ENCODE peak calls at places on chromosome 4, in eight cellular contexts. T is suprapubic skin, M is right lobe of liver, C is GM23338, V is PC-3, B is RWPE2, R is right atrium auricular region, X is body of pancreas. A is an unnamed sample.

GRCh38 chr4:89835413-89835812 is 1.5 kb downstream of the SNCA start:
- DNase-seq in T (no peak), M (no peak), C (no peak), V (no peak), B (no peak), R (no peak), X (no peak), A (no peak)

GRCh38 chr4:42995343-42995944 is 102.9 kb downstream of the GRXCR1 start:
- DNase-seq in T (no peak), M (no peak), C (peak; percentile 70), V (peak; percentile 49), B (no peak), R (no peak), X (no peak), A (no peak)

GRCh38 chr4:87419578-87420249 is 2.7 kb upstream of the NUDT9 start:
- DNase-seq in T (no peak), M (no peak), C (no peak), V (peak; percentile 73), B (no peak), R (no peak), X (no peak), A (no peak)

GRCh38 chr4:22942920-22943559 is 250.3 kb downstream of the GBA3 start:
- DNase-seq in T (no peak), M (no peak), C (peak; percentile 44), V (peak; percentile 22), B (no peak), R (no peak), X (no peak), A (no peak)

GRCh38 chr4:101793397-101793796 is 2.9 kb downstream of the BANK1 start:
- DNase-seq in T (no peak), M (no peak), C (no peak), V (no peak), B (no peak), R (no peak), X (no peak), A (no peak)

GRCh38 chr4:14928035-14928434 is 74.2 kb upstream of the CPEB2 start:
- DNase-seq in T (no peak), M (no peak), C (no peak), V (no peak), B (no peak), R (no peak), X (no peak), A (no peak)

GRCh38 chr4:111689214-111689613 is 456.0 kb upstream of the FAM241A start:
- DNase-seq in T (no peak), M (no peak), C (no peak), V (no peak), B (no peak), R (no peak), X (peak; percentile 26), A (no peak)

GRCh38 chr4:24473309-24473721 is 111.0 kb downstream of the DHX15 start:
- DNase-seq in T (no peak), M (no peak), C (peak; percentile 58), V (peak; percentile 38), B (no peak), R (no peak), X (peak; percentile 29), A (no peak)

GRCh38 chr4:81651500-81651899 is 179.8 kb upstream of the RASGEF1B start:
- DNase-seq in T (no peak), M (no peak), C (no peak), V (no peak), B (no peak), R (no peak), X (no peak), A (no peak)

GRCh38 chr4:26557164-26557563 is 26.7 kb upstream of the TBC1D19 start:
- DNase-seq in T (no peak), M (no peak), C (no peak), V (peak; percentile 20), B (no peak), R (no peak), X (no peak), A (no peak)

GRCh38 chr4:73707269-73707875 is 33.0 kb upstream of the CXCL8 start:
- DNase-seq in T (no peak), M (no peak), C (no peak), V (no peak), B (no peak), R (no peak), X (no peak), A (peak; percentile 35)

GRCh38 chr4:182141046-182141445 is 102.2 kb upstream of the TENM3 start:
- DNase-seq in T (no peak), M (no peak), C (peak; percentile 64), V (no peak), B (no peak), R (no peak), X (no peak), A (no peak)

GRCh38 chr4:24642941-24643628 is 58.7 kb upstream of the DHX15 start:
- DNase-seq in T (no peak), M (no peak), C (no peak), V (peak; percentile 5), B (no peak), R (no peak), X (no peak), A (no peak)

GRCh38 chr4:7781361-7781760 is 158.3 kb downstream of the AFAP1 start:
- DNase-seq in T (no peak), M (peak; percentile 46), C (no peak), V (no peak), B (peak; percentile 20), R (no peak), X (no peak), A (peak; percentile 43)

GRCh38 chr4:154854362-154854761 is 73.3 kb downstream of the RBM46 start:
- DNase-seq in T (no peak), M (no peak), C (peak; percentile 74), V (peak; percentile 55), B (no peak), R (no peak), X (no peak), A (no peak)

GRCh38 chr4:168884251-168885124 is 125.6 kb downstream of the CBR4 start:
- DNase-seq in T (no peak), M (no peak), C (no peak), V (no peak), B (no peak), R (no peak), X (no peak), A (no peak)
- H3K4me1 ChIP-seq in T (peaks cover 46% of the 10 kb centered on the region), M (no peaks in the 10 kb centered on the region), C (no peaks in the 10 kb centered on the region), V (peaks cover 4% of the 10 kb centered on the region), B (peaks cover 17% of the 10 kb centered on the region), R (no peaks in the 10 kb centered on the region), X (no peaks in the 10 kb centered on the region), A (peaks cover 42% of the 10 kb centered on the region)

DNA sequence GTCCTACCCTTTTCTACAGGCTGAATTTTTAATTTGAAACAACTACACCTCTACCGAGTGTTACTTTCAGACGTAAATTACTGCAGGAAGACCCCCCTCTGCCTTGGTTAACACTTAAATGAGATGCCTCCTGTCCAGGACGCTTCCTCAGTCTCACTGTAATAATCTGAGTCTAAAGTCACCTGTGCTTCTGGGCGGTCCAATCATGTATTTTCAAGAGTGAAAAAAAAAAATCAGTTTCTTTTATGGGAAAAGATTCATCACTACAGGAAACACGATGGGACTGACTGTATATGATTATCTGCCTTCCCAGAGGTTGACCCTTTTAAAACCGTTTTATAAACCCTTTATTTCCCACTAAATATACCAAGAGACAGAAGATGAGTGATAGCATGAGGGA is 776 bp downstream of the RBM47 start:
- DNase-seq in T (no peak), M (no peak), C (peak; percentile 44), V (peak; percentile 30), B (no peak), R (no peak), X (no peak), A (no peak)
- H3K4me3 ChIP-seq in T (peak overlapping the region; percentile 73), M (peak overlapping the region; percentile 79), C (peak overlapping the region; percentile 60), V (peak overlapping the region; percentile 87), B (peak overlapping the region; percentile 53), R (peak overlapping the region; percentile 55), X (peak overlapping the region; percentile 35), A (peak overlapping the region; percentile 69)

GRCh38 chr4:186037692-186038658 is 31.0 kb upstream of the TLR3 start:
- DNase-seq in T (no peak), M (no peak), C (peak; percentile 83), V (peak; percentile 80), B (no peak), R (no peak), X (peak; percentile 67), A (no peak)
- TF ChIP-seq CTCF in T (peak; percentile 65), M (peak; percentile 81), C (peak; percentile 92), V (peak; percentile 78), B (peak; percentile 81), R (peak; percentile 79), X (peak; percentile 93), A (peak; percentile 83)

GRCh38 chr4:10096201-10096975 is 20.2 kb downstream of the WDR1 start:
- DNase-seq in T (no peak), M (peak; percentile 73), C (no peak), V (peak; percentile 89), B (peak; percentile 92), R (peak; percentile 80), X (no peak), A (peak; percentile 70)
- H3K4me1 ChIP-seq in T (peaks cover 89% of the 10 kb centered on the region), M (no peaks in the 10 kb centered on the region), C (peaks cover 5% of the 10 kb centered on the region), V (peaks cover 45% of the 10 kb centered on the region), B (peaks cover 39% of the 10 kb centered on the region), R (no peaks in the 10 kb centered on the region), X (peaks cover 7% of the 10 kb centered on the region), A (peaks cover 70% of the 10 kb centered on the region)

GRCh38 chr4:104966349-104967033 is 180.2 kb upstream of the TET2 start:
- DNase-seq in T (no peak), M (no peak), C (peak; percentile 7), V (peak; percentile 37), B (no peak), R (no peak), X (no peak), A (no peak)

GRCh38 chr4:104969394-104970066 is 177.1 kb upstream of the TET2 start:
- DNase-seq in T (no peak), M (no peak), C (no peak), V (no peak), B (no peak), R (no peak), X (no peak), A (no peak)

GRCh38 chr4:104971458-104971857 is 175.2 kb upstream of the TET2 start:
- DNase-seq in T (no peak), M (no peak), C (no peak), V (peak; percentile 90), B (no peak), R (no peak), X (no peak), A (no peak)

GRCh38 chr4:104964387-104965175 is 182.1 kb upstream of the TET2 start:
- DNase-seq in T (no peak), M (no peak), C (no peak), V (no peak), B (no peak), R (no peak), X (no peak), A (peak; percentile 45)

DNA sequence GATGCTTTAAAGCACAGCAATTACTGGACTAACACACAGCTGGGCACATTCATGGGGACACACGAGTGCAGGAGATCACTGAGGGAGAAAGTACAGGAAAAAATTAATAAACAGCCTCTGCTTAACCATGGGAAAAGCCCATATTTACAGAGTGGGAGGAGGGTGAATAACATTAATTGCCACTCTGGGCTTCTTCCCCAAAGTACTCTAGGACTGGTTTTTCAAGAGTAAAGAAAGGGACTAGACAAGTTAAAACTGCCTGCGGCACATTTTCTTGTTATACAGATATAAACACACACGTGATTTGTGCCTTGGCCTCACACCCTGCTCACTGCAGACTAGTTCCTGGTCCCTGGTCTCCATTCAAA is 179.7 kb upstream of the TET2 start:
- DNase-seq in T (no peak), M (no peak), C (no peak), V (peak; percentile 78), B (no peak), R (no peak), X (no peak), A (no peak)
- H3K4me3 ChIP-seq in T (peak overlapping the region; percentile 25), M (no peak overlapping the region), C (no peak overlapping the region), V (peak overlapping the region; percentile 44), B (no peak overlapping the region), R (no peak overlapping the region), X (no peak overlapping the region), A (no peak overlapping the region)

A was measured in lower lobe of right lung.